ENCODE peak calls at places on chromosomes 6 and 20, in ten cellular contexts. S is GM12865, Q is adrenal gland, B is epithelial cell of esophagus, C is fibroblast of lung, M is AG10803, U is A549, R is BJ, A is mucosa of descending colon, X is right lobe of liver. Y is an unnamed sample.

GRCh38 chr6:44043479-44044153 is 83.6 kb downstream of the MRPL14 start:
- DNase-seq in U (no peak), A (no peak), S (no peak), B (no peak), Q (no peak), R (no peak), M (no peak), C (peak; percentile 37), X (peak; percentile 41), Y (no peak)

GRCh38 chr20:36584018-36584481 is 10.7 kb downstream of the TGIF2 start:
- DNase-seq in Q (no peak), M (no peak), B (no peak), C (no peak), A (no peak), S (no peak), R (no peak), U (no peak), X (no peak), Y (no peak)

GRCh38 chr20:9392892-9393857 is 121.2 kb upstream of the LAMP5 start:
- DNase-seq in B (peak; percentile 70), R (no peak), A (peak; percentile 65), M (peak; percentile 64), S (peak; percentile 57), C (peak; percentile 81), U (peak; percentile 73), X (peak; percentile 61), Q (peak; percentile 69), Y (peak; percentile 30)

GRCh38 chr20:33704197-33704924 is 15.7 kb downstream of the PXMP4 start:
- DNase-seq in A (no peak), B (peak; percentile 74), C (no peak), Q (no peak), S (no peak), M (no peak), U (no peak), R (no peak), X (no peak), Y (no peak)

GRCh38 chr20:3041818-3042504 is 1.5 kb upstream of the GNRH2 start:
- DNase-seq in A (no peak), C (peak; percentile 61), S (no peak), M (no peak), R (no peak), U (no peak), Q (no peak), X (no peak), B (peak; percentile 14), Y (peak; percentile 33)

GRCh38 chr6:27593861-27594260 is 121.0 kb upstream of the ZNF184 start:
- DNase-seq in X (no peak), A (no peak), C (no peak), S (no peak), M (no peak), U (no peak), B (no peak), R (no peak), Q (no peak), Y (no peak)

GRCh38 chr6:170445984-170446383 is 107.1 kb downstream of the PSMB1 start:
- DNase-seq in M (no peak), C (no peak), R (no peak), X (no peak), A (no peak), B (no peak), Q (no peak), S (no peak), U (no peak), Y (no peak)

GRCh38 chr6:106974337-106974998 is at the start of gene CD24:
- DNase-seq in C (no peak), R (no peak), M (no peak), S (peak; percentile 35), B (peak; percentile 76), X (peak; percentile 75), A (peak; percentile 82), U (peak; percentile 36), Q (no peak), Y (peak; percentile 90)

GRCh38 chr6:150189176-150189575 is 46.3 kb downstream of the PPP1R14C start:
- DNase-seq in C (no peak), Q (no peak), B (no peak), X (no peak), A (peak; percentile 67), U (no peak), M (no peak), S (no peak), R (no peak), Y (no peak)

GRCh38 chr6:150183966-150184365 is 41.1 kb downstream of the PPP1R14C start:
- DNase-seq in B (no peak), C (no peak), R (no peak), S (no peak), Q (no peak), X (no peak), M (no peak), U (no peak), A (no peak), Y (no peak)

GRCh38 chr6:150184850-150185480 is 42.1 kb downstream of the PPP1R14C start:
- DNase-seq in M (no peak), B (no peak), A (no peak), S (peak; percentile 46), C (no peak), R (no peak), X (no peak), Q (no peak), U (no peak), Y (no peak)

GRCh38 chr6:150185697-150186096 is 42.9 kb downstream of the PPP1R14C start:
- DNase-seq in U (no peak), Q (no peak), S (no peak), A (peak; percentile 68), R (no peak), X (no peak), M (no peak), C (no peak), B (no peak), Y (no peak)

DNA sequence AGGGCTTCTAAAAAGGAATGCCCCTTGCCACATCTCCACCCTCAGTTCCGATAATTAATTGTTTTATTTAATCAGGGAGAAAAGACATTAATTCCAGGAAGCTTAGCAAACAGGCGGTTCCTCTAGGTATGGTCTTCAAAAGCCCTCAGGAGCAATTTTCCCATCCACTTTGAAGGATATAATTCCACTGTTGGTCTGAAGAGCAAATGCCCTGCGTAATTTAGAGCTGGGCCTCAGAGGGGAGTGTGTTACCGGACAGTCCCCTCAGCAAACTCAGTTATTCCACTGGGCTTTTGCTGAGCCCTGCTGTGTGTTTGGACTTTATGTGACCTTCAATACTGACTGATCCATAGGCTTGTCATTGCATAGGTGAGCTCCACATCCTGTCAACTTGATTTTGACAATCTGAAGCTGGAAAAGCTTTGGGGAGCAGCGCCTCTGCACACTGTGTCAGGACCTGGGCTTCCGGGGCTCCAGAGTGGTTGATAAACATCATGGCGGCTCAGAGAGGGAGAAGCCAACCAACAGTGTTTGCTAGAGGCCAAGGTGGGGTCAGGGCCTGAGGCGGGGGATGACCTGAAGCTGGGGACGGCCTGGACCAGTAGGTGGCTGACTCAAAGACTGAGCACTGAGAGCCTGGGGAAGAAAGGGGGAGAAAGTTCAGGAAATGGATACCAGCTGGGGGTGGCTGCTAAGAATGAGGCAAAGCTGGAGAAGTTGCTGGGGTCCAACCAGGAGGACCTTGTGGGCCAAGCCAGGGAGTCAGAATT is 43.5 kb downstream of the PPP1R14C start:
- DNase-seq in C (no peak), R (no peak), M (no peak), X (no peak), U (no peak), B (no peak), A (no peak), S (no peak), Q (no peak), Y (no peak)
- TF ChIP-seq CTCF in C (no peak), R (no peak), M (no peak), X (no peak), U (no peak), B (no peak), A (no peak), S (no peak), Q (no peak), Y (no peak)

GRCh38 chr6:73652637-73653570 is 888 bp downstream of the SLC17A5 start:
- DNase-seq in Q (peak; percentile 62), A (peak; percentile 75), B (peak; percentile 68), M (peak; percentile 43), C (peak; percentile 36), R (no peak), S (peak; percentile 88), U (peak; percentile 79), X (peak; percentile 69), Y (peak; percentile 56)
- TF ChIP-seq CTCF in Q (peak; percentile 33), A (no peak), B (peak; percentile 49), M (peak; percentile 61), C (peak; percentile 39), R (peak; percentile 33), S (peak; percentile 18), U (peak; percentile 54), X (peak; percentile 33), Y (peak; percentile 55)

GRCh38 chr6:136739071-136739470 is 53.2 kb downstream of the MAP3K5 start:
- DNase-seq in Q (no peak), X (no peak), C (no peak), U (no peak), M (no peak), S (no peak), A (no peak), R (no peak), B (no peak), Y (no peak)

GRCh38 chr6:136737343-136738177 is 54.7 kb downstream of the MAP3K5 start:
- DNase-seq in U (no peak), S (no peak), A (no peak), B (peak; percentile 24), X (no peak), Q (peak; percentile 59), C (peak; percentile 87), M (peak; percentile 78), R (no peak), Y (peak; percentile 50)

GRCh38 chr6:136740050-136740974 is 52.0 kb downstream of the MAP3K5 start:
- DNase-seq in S (no peak), B (peak; percentile 60), M (peak; percentile 9), X (no peak), Q (no peak), C (no peak), U (no peak), R (no peak), A (no peak), Y (no peak)

GRCh38 chr6:136738178-136739057 is 53.9 kb downstream of the MAP3K5 start:
- DNase-seq in B (no peak), M (peak; percentile 36), S (no peak), C (peak; percentile 51), A (peak; percentile 61), X (no peak), Q (peak; percentile 70), R (no peak), U (no peak), Y (peak; percentile 44)

DNA sequence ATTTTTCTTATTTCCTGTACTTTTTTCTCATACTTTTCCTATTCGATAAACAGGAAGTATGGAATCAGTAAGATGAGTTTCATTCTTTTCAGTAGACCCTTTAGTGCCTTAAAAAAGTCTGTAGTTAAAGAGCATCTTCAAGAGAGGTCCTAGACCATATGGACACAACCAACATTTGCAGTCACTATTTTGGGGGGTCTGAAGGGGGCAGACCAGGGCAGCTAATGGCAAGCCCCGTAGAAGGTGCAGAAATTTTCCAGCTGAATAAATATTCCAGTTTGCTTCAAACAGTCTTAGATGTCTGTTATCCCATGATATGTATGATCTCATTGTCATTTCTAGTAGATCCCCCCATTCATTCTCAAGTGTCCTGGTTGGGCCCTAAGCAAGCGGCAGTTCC is 52.8 kb downstream of the MAP3K5 start:
- DNase-seq in X (no peak), A (no peak), C (no peak), U (no peak), Q (no peak), R (no peak), M (no peak), B (no peak), S (no peak), Y (no peak)
- TF ChIP-seq CTCF in X (no peak), A (no peak), C (no peak), U (no peak), Q (no peak), R (no peak), M (no peak), B (no peak), S (no peak), Y (no peak)

GRCh38 chr6:13140972-13141371 is 187.4 kb downstream of the TBC1D7 start:
- DNase-seq in R (no peak), M (no peak), X (no peak), U (no peak), A (no peak), B (no peak), C (no peak), Q (no peak), S (no peak), Y (no peak)

GRCh38 chr6:13142611-13143010 is 185.7 kb downstream of the TBC1D7 start:
- DNase-seq in Q (no peak), U (no peak), S (no peak), B (no peak), R (no peak), A (no peak), X (no peak), M (no peak), C (no peak), Y (no peak)

GRCh38 chr6:13141392-13141791 is 186.9 kb downstream of the TBC1D7 start:
- DNase-seq in R (no peak), Q (no peak), A (no peak), C (no peak), M (no peak), X (no peak), B (no peak), S (no peak), U (no peak), Y (no peak)

GRCh38 chr6:13135152-13135551 is 193.2 kb downstream of the TBC1D7 start:
- DNase-seq in A (no peak), M (no peak), R (no peak), U (no peak), C (no peak), Q (no peak), S (no peak), B (no peak), X (no peak), Y (no peak)

GRCh38 chr6:13139119-13139518 is 189.2 kb downstream of the TBC1D7 start:
- DNase-seq in A (no peak), S (no peak), R (no peak), B (no peak), C (no peak), U (no peak), M (no peak), Q (no peak), X (no peak), Y (no peak)
- TF ChIP-seq CTCF in A (no peak), S (no peak), R (no peak), B (no peak), C (no peak), U (no peak), M (no peak), Q (no peak), X (no peak), Y (no peak)